ENCODE peak calls at places on chromosomes 7 and 10, in five cellular contexts. T, Z, G, D and Y are unnamed samples.

GRCh38 chr10:86163522-86164215 is 202.9 kb downstream of the GRID1 start:
- DNase-seq in T (no peak), Z (peak), G (peak), D (no peak), Y (no peak)

GRCh38 chr10:73759512-73760115 is 15.4 kb downstream of the SEC24C start:
- DNase-seq in T (no peak), Z (no peak), G (no peak), D (no peak), Y (no peak)

GRCh38 chr10:7436490-7437100 is 25.8 kb upstream of the SFMBT2 start:
- DNase-seq in T (no peak), Z (no peak), G (no peak), D (no peak), Y (no peak)

GRCh38 chr10:46520941-46521340 is 35.5 kb downstream of the GPRIN2 start:
- DNase-seq in T (no peak), Z (peak), G (no peak), D (no peak), Y (no peak)

GRCh38 chr10:128050117-128050516 is 76.1 kb downstream of the MKI67 start:
- DNase-seq in T (no peak), Z (no peak), G (no peak), D (no peak), Y (no peak)

GRCh38 chr10:101250136-101250535 is 20.9 kb upstream of the LBX1 start:
- DNase-seq in T (no peak), Z (no peak), G (no peak), D (no peak), Y (no peak)

GRCh38 chr7:24764972-24765744 is 7.9 kb upstream of the GSDME start:
- DNase-seq in T (no peak), Z (peak), G (no peak), D (no peak), Y (no peak)

GRCh38 chr7:100503350-100503735 is 19.6 kb downstream of the NYAP1 start:
- DNase-seq in T (peak), Z (no peak), G (peak), D (no peak), Y (no peak)

GRCh38 chr7:28061824-28062196 is 118.8 kb downstream of the JAZF1 start:
- DNase-seq in T (no peak), Z (no peak), G (no peak), D (no peak), Y (no peak)

GRCh38 chr10:73910764-73911552 is at the start of gene PLAU:
- DNase-seq in T (no peak), Z (peak), G (no peak), D (peak), Y (no peak)

GRCh38 chr10:86757110-86757790 is 831 bp downstream of the BMPR1A start:
- DNase-seq in T (peak), Z (no peak), G (peak), D (peak), Y (no peak)

GRCh38 chr10:79166312-79166721 is 97.6 kb downstream of the ZMIZ1 start:
- DNase-seq in T (no peak), Z (no peak), G (no peak), D (no peak), Y (no peak)

GRCh38 chr7:43977525-43977924 is 20.2 kb upstream of the SPDYE1 start:
- DNase-seq in T (no peak), Z (no peak), G (no peak), D (no peak), Y (no peak)

GRCh38 chr7:37683263-37684120 is at the start of gene GPR141:
- DNase-seq in T (no peak), Z (no peak), G (no peak), D (no peak), Y (peak)

GRCh38 chr10:24722131-24722675 is 1.5 kb downstream of the ARHGAP21 start:
- DNase-seq in T (no peak), Z (no peak), G (no peak), D (no peak), Y (no peak)

GRCh38 chr7:28587211-28587610 is 174.9 kb downstream of the CREB5 start:
- DNase-seq in T (no peak), Z (no peak), G (no peak), D (no peak), Y (no peak)

GRCh38 chr7:158098125-158099030 is 489.2 kb downstream of the PTPRN2 start:
- DNase-seq in T (no peak), Z (no peak), G (no peak), D (no peak), Y (no peak)
- TF ChIP-seq ZBTB33 in T (no peak), Z (no peak), G (no peak), D (no peak), Y (no peak)

DNA sequence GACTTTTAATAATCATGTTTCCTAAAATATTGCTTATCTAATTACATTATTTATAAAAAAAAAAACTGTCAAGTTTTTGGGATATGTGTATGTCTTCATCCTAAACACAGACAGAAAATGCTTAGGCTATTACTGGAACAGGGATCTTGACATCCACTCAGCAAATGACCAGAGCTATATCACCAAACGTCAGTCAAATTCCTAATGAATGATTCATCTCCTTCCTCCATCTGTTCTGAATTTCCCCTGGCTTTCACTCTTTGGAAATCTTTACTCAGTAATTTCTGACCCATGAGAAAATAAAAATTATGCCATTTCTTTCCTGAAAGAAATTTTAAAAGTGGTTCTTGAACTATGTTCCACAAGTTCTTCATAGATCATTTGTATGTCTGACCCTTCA is 552.4 kb upstream of the KCND2 start:
- DNase-seq in T (peak), Z (no peak), G (no peak), D (no peak), Y (no peak)
- TF ChIP-seq ZBTB33 in T (no peak), Z (no peak), G (no peak), D (no peak), Y (no peak)

DNA sequence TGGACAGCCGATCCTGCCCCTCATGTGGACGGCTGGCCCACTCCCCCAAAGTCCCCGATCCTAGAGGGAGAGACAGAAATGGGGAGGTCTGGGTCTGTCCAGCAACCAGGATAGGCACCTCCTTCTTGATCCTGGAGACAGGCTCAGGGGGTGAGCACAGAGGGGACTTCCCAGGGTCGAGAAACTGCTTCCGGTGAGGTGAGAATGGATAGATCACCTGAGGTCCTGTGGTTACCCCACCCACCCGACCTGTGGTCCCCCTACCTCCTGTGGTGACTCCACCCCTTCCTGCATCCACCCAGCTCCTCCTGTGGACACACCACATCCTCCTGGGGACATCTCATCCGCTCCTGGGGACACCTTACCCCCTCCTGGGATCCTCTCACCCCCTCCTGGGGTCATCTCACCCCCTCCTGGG is 27.4 kb upstream of the RASGEF1A start:
- DNase-seq in T (no peak), Z (no peak), G (no peak), D (no peak), Y (no peak)
- TF ChIP-seq ZBTB33 in T (no peak), Z (no peak), G (no peak), D (no peak), Y (no peak)

GRCh38 chr10:4673279-4674040 is 152.5 kb upstream of the AKR1E2 start:
- DNase-seq in T (no peak), Z (no peak), G (no peak), D (no peak), Y (no peak)

GRCh38 chr10:4669585-4669984 is 156.4 kb upstream of the AKR1E2 start:
- DNase-seq in T (no peak), Z (no peak), G (no peak), D (no peak), Y (no peak)

GRCh38 chr10:4672199-4672598 is 153.8 kb upstream of the AKR1E2 start:
- DNase-seq in T (no peak), Z (no peak), G (no peak), D (no peak), Y (no peak)

GRCh38 chr10:4671451-4672145 is 154.4 kb upstream of the AKR1E2 start:
- DNase-seq in T (peak), Z (no peak), G (no peak), D (no peak), Y (no peak)

DNA sequence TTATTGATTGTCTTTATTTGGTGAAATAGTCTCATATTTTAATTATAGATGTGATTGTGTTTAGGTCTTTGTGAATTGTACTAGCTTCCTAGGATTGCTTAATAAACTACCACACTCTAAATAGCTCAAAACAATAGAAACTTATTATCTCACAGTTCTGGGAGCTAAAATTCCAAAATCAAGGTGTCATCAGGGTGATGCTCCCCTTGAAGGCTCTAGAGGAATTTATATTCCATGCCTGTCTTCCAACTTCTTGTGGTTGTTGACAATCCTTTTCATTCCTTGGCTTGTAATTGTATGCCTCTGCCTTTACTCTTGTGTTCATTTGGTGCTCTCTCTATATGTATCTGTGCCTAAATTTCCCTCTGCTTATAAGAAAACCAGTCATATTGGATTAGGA is 155.3 kb upstream of the AKR1E2 start:
- DNase-seq in T (no peak), Z (no peak), G (no peak), D (no peak), Y (no peak)
- TF ChIP-seq ZBTB33 in T (no peak), Z (peak), G (no peak), D (no peak), Y (no peak)

DNA sequence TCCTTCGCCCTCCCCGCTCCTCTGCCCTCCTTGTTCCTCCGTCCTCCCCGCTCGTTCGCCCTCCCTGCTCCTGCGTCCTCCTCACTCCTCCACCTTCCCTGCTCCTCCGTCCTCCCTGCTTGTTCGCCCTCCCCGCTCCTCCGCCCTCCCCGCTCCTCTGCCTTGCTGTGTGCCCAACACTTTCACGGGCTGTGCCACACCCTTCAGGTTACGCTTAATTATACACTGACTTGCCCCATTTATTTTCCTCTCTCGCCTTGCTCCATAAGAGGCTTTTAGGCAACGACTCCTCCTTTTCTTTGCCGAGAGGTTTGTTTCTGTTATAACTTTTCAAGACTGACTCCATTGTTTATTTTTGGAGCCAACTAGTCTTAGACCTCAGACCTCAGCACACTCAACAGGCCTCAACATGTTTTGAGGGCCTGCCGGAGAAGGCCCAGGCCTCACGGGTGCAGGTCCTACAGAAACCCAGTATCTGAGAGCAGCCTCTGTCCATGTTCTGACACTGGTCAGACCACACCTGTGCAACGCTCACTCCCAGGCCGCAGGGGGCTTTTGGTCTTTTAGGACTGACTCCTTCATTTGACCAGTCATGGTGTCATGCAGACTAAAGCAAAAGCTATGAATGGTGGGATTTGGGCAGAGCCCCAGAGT is 18.2 kb upstream of the PRKAG2 start:
- DNase-seq in T (no peak), Z (no peak), G (no peak), D (no peak), Y (no peak)
- TF ChIP-seq ZBTB33 in T (no peak), Z (no peak), G (no peak), D (no peak), Y (no peak)

GRCh38 chr7:116717137-116717536 is 45.1 kb downstream of the MET start:
- DNase-seq in T (no peak), Z (no peak), G (no peak), D (no peak), Y (no peak)

GRCh38 chr7:116713918-116714317 is 41.9 kb downstream of the MET start:
- DNase-seq in T (no peak), Z (no peak), G (no peak), D (no peak), Y (no peak)

GRCh38 chr7:116711790-116712189 is 39.8 kb downstream of the MET start:
- DNase-seq in T (no peak), Z (no peak), G (no peak), D (no peak), Y (no peak)

GRCh38 chr7:116713500-116713899 is 41.5 kb downstream of the MET start:
- DNase-seq in T (no peak), Z (no peak), G (no peak), D (no peak), Y (no peak)

DNA sequence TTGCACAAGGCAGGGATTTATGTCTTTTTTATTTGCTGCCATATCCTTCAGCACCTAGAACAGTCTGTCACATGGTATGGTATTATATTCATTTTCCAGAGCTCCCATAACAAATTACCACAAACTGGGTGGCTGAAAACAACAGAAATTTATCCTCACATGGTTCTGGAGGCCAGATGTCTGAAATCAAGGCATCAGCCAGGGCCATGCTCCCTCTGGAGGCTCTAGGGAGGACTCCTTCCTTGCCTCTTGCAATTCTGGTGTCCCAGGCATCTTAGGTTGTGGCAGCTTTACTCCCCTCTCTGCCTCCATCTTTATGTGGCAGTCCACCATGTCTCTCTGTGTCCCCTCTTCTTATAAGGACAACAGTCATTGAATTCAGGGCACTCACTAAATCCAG is 43.1 kb downstream of the MET start:
- DNase-seq in T (no peak), Z (no peak), G (no peak), D (no peak), Y (no peak)
- TF ChIP-seq ZBTB33 in T (no peak), Z (no peak), G (no peak), D (no peak), Y (no peak)

GRCh38 chr7:47493971-47494370 is 87.9 kb downstream of the TNS3 start:
- DNase-seq in T (no peak), Z (no peak), G (no peak), D (no peak), Y (no peak)
- TF ChIP-seq ZBTB33 in T (no peak), Z (no peak), G (no peak), D (no peak), Y (no peak)

GRCh38 chr10:125152646-125153368 is 7.6 kb downstream of the CTBP2 start:
- DNase-seq in T (no peak), Z (no peak), G (no peak), D (no peak), Y (no peak)
- TF ChIP-seq ZBTB33 in T (no peak), Z (no peak), G (no peak), D (no peak), Y (no peak)

GRCh38 chr10:11354823-11355222 is 256.6 kb downstream of the USP6NL start:
- DNase-seq in T (no peak), Z (no peak), G (no peak), D (no peak), Y (no peak)
- TF ChIP-seq ZBTB33 in T (no peak), Z (no peak), G (no peak), D (no peak), Y (no peak)

GRCh38 chr10:114714281-114714741 is 56.2 kb upstream of the ABLIM1 start:
- DNase-seq in T (no peak), Z (no peak), G (peak), D (no peak), Y (no peak)
- TF ChIP-seq ZBTB33 in T (no peak), Z (no peak), G (no peak), D (no peak), Y (no peak)